ENCODE peak calls at places on chromosomes 13 and 19, in five cellular contexts. C, H, B, D and W are unnamed samples.

GRCh38 chr19:41887711-41888382 is 4.9 kb downstream of the ARHGEF1 start:
- DNase-seq in D (peak; percentile 63), B (peak; percentile 72), C (no peak), H (no peak), W (no peak)

GRCh38 chr13:36385471-36385870 is 39.3 kb upstream of the SPART start:
- DNase-seq in C (no peak), H (no peak), D (no peak), B (no peak), W (no peak)

GRCh38 chr13:102830646-102831045 is 15.2 kb upstream of the ERCC5 start:
- DNase-seq in B (no peak), H (no peak), C (no peak), D (no peak), W (no peak)

GRCh38 chr13:24185591-24186232 is 25.2 kb downstream of the SPATA13 start:
- DNase-seq in H (no peak), D (no peak), B (no peak), C (peak; percentile 53), W (no peak)

GRCh38 chr19:50493171-50493570 is 16.5 kb upstream of the GARIN5A start:
- DNase-seq in B (no peak), C (no peak), H (no peak), D (no peak), W (no peak)

GRCh38 chr13:108828053-108828806 is 198.8 kb downstream of the MYO16 start:
- DNase-seq in B (no peak), D (no peak), C (no peak), H (no peak), W (no peak)

GRCh38 chr19:10402441-10403038 is 802 bp downstream of the CDC37 start:
- DNase-seq in C (no peak), B (no peak), D (no peak), H (no peak), W (no peak)

GRCh38 chr13:41944229-41944628 is 16.7 kb downstream of the VWA8 start:
- DNase-seq in H (no peak), B (no peak), C (no peak), D (no peak), W (no peak)

GRCh38 chr19:29811125-29812079 is at the start of gene CCNE1:
- DNase-seq in D (peak; percentile 83), B (peak; percentile 34), H (peak; percentile 32), C (peak; percentile 35), W (peak; percentile 67)